ENCODE peak calls at places on chromosomes 1 and 21, in seven cellular contexts. P is LNCaP clone FGC, X is tibial nerve, H is tibial artery, V is lung, D is AG04450, K is lower lobe of right lung. M is an unnamed sample.

GRCh38 chr1:103461171-103462105 is 64.1 kb upstream of the RNPC3 start:
- DNase-seq in H (no peak), P (no peak), X (no peak), D (no peak), V (no peak), K (no peak), M (no peak)

GRCh38 chr21:37564924-37565529 is 198.5 kb downstream of the DYRK1A start:
- DNase-seq in D (no peak), H (no peak), K (no peak), X (no peak), P (no peak), V (no peak), M (no peak)

GRCh38 chr1:198829948-198830347 is 191.1 kb downstream of the PTPRC start:
- DNase-seq in H (no peak), K (no peak), X (no peak), V (no peak), P (no peak), D (no peak), M (no peak)

GRCh38 chr1:203325004-203325417 is 19.7 kb downstream of the BTG2 start:
- DNase-seq in P (no peak), H (no peak), D (no peak), K (no peak), V (no peak), X (no peak), M (no peak)

GRCh38 chr1:169107673-169108160 is 1.2 kb downstream of the ATP1B1 start:
- DNase-seq in K (no peak), V (no peak), H (no peak), X (no peak), P (no peak), D (no peak), M (no peak)

GRCh38 chr1:179867493-179868330 is 9.9 kb downstream of the TOR1AIP2 start:
- DNase-seq in K (no peak), X (no peak), P (no peak), D (no peak), V (peak; percentile 36), H (peak; percentile 39), M (no peak)

GRCh38 chr1:24911651-24912144 is 18.4 kb downstream of the RUNX3 start:
- DNase-seq in X (no peak), K (no peak), V (no peak), P (no peak), H (no peak), D (no peak), M (no peak)

GRCh38 chr1:32666866-32667566 is 16.0 kb downstream of the RBBP4 start:
- DNase-seq in P (no peak), X (no peak), D (no peak), H (no peak), V (peak; percentile 61), K (peak; percentile 74), M (peak; percentile 23)

GRCh38 chr1:2528611-2528965 is 1.5 kb downstream of the HES5 start:
- DNase-seq in P (no peak), H (no peak), K (no peak), X (no peak), V (no peak), D (no peak), M (no peak)

GRCh38 chr1:246012271-246012854 is 494.7 kb downstream of the SMYD3 start:
- DNase-seq in H (no peak), P (no peak), K (no peak), V (no peak), X (no peak), D (no peak), M (no peak)

GRCh38 chr1:202189012-202189790 is 4.4 kb upstream of the LGR6 start:
- DNase-seq in D (no peak), X (peak; percentile 31), H (peak; percentile 53), P (no peak), K (peak; percentile 87), V (peak; percentile 76), M (no peak)

GRCh38 chr1:61183471-61184034 is 101.2 kb downstream of the NFIA start:
- DNase-seq in P (peak; percentile 91), K (no peak), V (peak; percentile 47), X (no peak), D (no peak), H (peak; percentile 50), M (no peak)

GRCh38 chr1:30420519-30421050 is 302.8 kb downstream of the MATN1 start:
- DNase-seq in P (no peak), V (peak; percentile 24), H (no peak), K (no peak), D (no peak), X (no peak), M (no peak)

GRCh38 chr21:44414291-44415072 is 40.8 kb upstream of the LRRC3 start:
- DNase-seq in X (no peak), V (no peak), K (no peak), H (peak; percentile 7), D (no peak), P (no peak), M (no peak)

GRCh38 chr1:211036701-211037494 is 97.0 kb downstream of the KCNH1 start:
- DNase-seq in V (no peak), D (peak; percentile 51), K (no peak), X (no peak), H (no peak), P (no peak), M (peak; percentile 55)

GRCh38 chr1:220768127-220768601 is 18.5 kb upstream of the MTARC1 start:
- DNase-seq in K (no peak), D (no peak), X (no peak), V (no peak), P (no peak), H (no peak), M (no peak)

GRCh38 chr21:17003221-17003620 is 509.6 kb upstream of the CXADR start:
- DNase-seq in V (no peak), P (no peak), D (peak; percentile 13), H (no peak), X (no peak), K (no peak), M (no peak)

GRCh38 chr1:10152709-10153284 is 57.6 kb upstream of the KIF1B start:
- DNase-seq in P (peak; percentile 38), V (no peak), K (no peak), H (peak; percentile 32), X (no peak), D (peak; percentile 16), M (no peak)

GRCh38 chr21:18951291-18952038 is 547.9 kb upstream of the TMPRSS15 start:
- DNase-seq in X (no peak), H (no peak), D (no peak), K (no peak), P (peak; percentile 13), V (no peak), M (no peak)

GRCh38 chr1:31238612-31238985 is 1.1 kb downstream of the NKAIN1 start:
- DNase-seq in P (no peak), D (no peak), H (no peak), V (no peak), K (no peak), X (no peak), M (no peak)

GRCh38 chr1:8211620-8212442 is 106.1 kb upstream of the SLC45A1 start:
- DNase-seq in X (no peak), P (no peak), H (peak; percentile 70), V (peak; percentile 84), D (peak; percentile 95), K (peak; percentile 79), M (peak; percentile 71)

GRCh38 chr1:26021647-26022403 is at the start of gene EXTL1:
- DNase-seq in K (no peak), V (no peak), P (no peak), H (no peak), X (no peak), D (no peak), M (no peak)

GRCh38 chr1:27594542-27595510 is 9.1 kb downstream of the AHDC1 start:
- DNase-seq in V (no peak), D (no peak), P (no peak), H (no peak), K (no peak), X (no peak), M (no peak)

GRCh38 chr1:150528997-150529396 is 13.4 kb downstream of the FALEC start:
- DNase-seq in P (no peak), H (no peak), X (no peak), D (peak; percentile 29), K (no peak), V (no peak), M (no peak)

GRCh38 chr1:119046429-119047039 is 58.4 kb upstream of the TBX15 start:
- DNase-seq in D (no peak), P (no peak), H (no peak), X (no peak), K (no peak), V (no peak), M (no peak)

GRCh38 chr1:16394977-16395376 is 27.9 kb downstream of the SZRD1 start:
- DNase-seq in V (no peak), K (no peak), P (no peak), H (no peak), D (no peak), X (no peak), M (no peak)
- H3K4me3 ChIP-seq in V (no peak overlapping the region), K (no peak overlapping the region), P (no peak overlapping the region), H (no peak overlapping the region), D (no peak overlapping the region), X (no peak overlapping the region), M (no peak overlapping the region)

GRCh38 chr1:89632213-89633102 is 462 bp upstream of the LRRC8C start:
- DNase-seq in D (peak; percentile 23), X (peak; percentile 57), P (no peak), K (peak; percentile 90), H (peak; percentile 66), V (peak; percentile 75), M (no peak)

GRCh38 chr1:89627596-89627962 is 5.3 kb upstream of the LRRC8C start:
- DNase-seq in D (no peak), V (no peak), X (no peak), K (no peak), P (no peak), H (no peak), M (no peak)

GRCh38 chr1:89631756-89632155 is 1.2 kb upstream of the LRRC8C start:
- DNase-seq in V (no peak), K (no peak), X (no peak), H (no peak), D (no peak), P (no peak), M (no peak)

GRCh38 chr1:89629146-89629545 is 3.8 kb upstream of the LRRC8C start:
- DNase-seq in P (no peak), K (no peak), D (no peak), V (no peak), X (no peak), H (no peak), M (no peak)

GRCh38 chr1:89630046-89630445 is 2.9 kb upstream of the LRRC8C start:
- DNase-seq in D (no peak), K (no peak), V (no peak), X (no peak), P (no peak), H (no peak), M (no peak)
- TF ChIP-seq CTCF in D (no peak), K (no peak), V (no peak), X (no peak), P (no peak), H (no peak), M (no peak)

GRCh38 chr1:42381424-42381673 is 757 bp downstream of the RIMKLA start:
- DNase-seq in H (no peak), V (no peak), K (no peak), D (no peak), P (no peak), X (no peak), M (no peak)
- H3K4me3 ChIP-seq in H (no peak overlapping the region), V (no peak overlapping the region), K (peak overlapping the region; percentile 66), D (no peak overlapping the region), P (peak overlapping the region; percentile 56), X (peak overlapping the region; percentile 58), M (peak overlapping the region; percentile 55)

DNA sequence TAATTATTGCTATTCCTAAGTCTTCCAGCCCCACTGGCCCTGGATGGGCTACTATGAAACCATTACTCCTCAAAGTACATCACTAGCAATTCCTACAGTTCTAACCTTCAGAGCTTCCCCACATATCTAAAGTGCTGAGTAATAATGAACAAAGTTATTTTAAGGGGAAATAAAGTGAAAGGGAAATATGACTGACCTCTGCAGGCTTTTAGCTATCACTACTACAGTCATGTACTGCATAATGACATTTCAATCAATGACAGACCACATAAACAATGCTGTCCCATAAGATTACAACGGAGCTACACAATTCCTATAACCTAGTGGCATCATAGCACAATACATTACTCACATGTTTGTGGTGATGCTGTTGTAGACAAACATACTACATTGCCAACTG is 32.5 kb upstream of the ASPM start:
- DNase-seq in H (no peak), K (no peak), D (no peak), P (no peak), V (no peak), X (no peak), M (no peak)
- TF ChIP-seq CTCF in H (no peak), K (no peak), D (peak; percentile 33), P (no peak), V (no peak), X (no peak), M (peak; percentile 17)